ENCODE peak calls at places on chromosomes 12 and 14, in four cellular contexts. O is IMR-90, H is H9, E is trophoblast cell. S is an unnamed sample.

GRCh38 chr14:52914295-52914694 is 36.6 kb downstream of the FERMT2 start:
- DNase-seq in H (no peak), O (no peak), E (no peak), S (no peak)

GRCh38 chr12:51848843-51849735 is 571 bp upstream of the FIGNL2 start:
- DNase-seq in E (peak), H (peak), O (no peak), S (peak)

GRCh38 chr12:110084314-110085015 is 36.1 kb upstream of the C12orf76 start:
- DNase-seq in H (no peak), O (no peak), E (peak), S (peak)

GRCh38 chr12:6538420-6539275 is 4.3 kb downstream of the GAPDH start:
- DNase-seq in H (peak), O (peak), E (peak), S (peak)

GRCh38 chr12:96402061-96402460 is 1.8 kb upstream of the CDK17 start:
- DNase-seq in E (peak), O (no peak), H (peak), S (no peak)

GRCh38 chr12:74624206-74624605 is 86.6 kb downstream of the ATXN7L3B start:
- DNase-seq in E (no peak), O (no peak), H (no peak), S (no peak)

GRCh38 chr12:124426594-124427550 is 132.0 kb downstream of the RFLNA start:
- DNase-seq in O (no peak), E (no peak), H (no peak), S (peak)

GRCh38 chr12:7693793-7694192 is 1.8 kb downstream of the GDF3 start:
- DNase-seq in H (no peak), O (no peak), E (no peak), S (no peak)

GRCh38 chr14:50001999-50002925 is 109.4 kb downstream of the ARF6 start:
- DNase-seq in H (no peak), O (no peak), E (peak), S (no peak)

GRCh38 chr12:32302218-32302826 is 97.0 kb upstream of the FGD4 start:
- DNase-seq in O (no peak), H (peak), E (peak), S (no peak)

GRCh38 chr12:56836800-56837663 is 73.9 kb downstream of the HSD17B6 start:
- DNase-seq in H (no peak), O (peak), E (peak), S (peak)

GRCh38 chr14:91595736-91596135 is 85.6 kb upstream of the PPP4R3A start:
- DNase-seq in E (no peak), H (no peak), O (no peak), S (no peak)

GRCh38 chr12:54560374-54560858 is 11.0 kb downstream of the PDE1B start:
- DNase-seq in O (peak), E (peak), H (peak), S (peak)

DNA sequence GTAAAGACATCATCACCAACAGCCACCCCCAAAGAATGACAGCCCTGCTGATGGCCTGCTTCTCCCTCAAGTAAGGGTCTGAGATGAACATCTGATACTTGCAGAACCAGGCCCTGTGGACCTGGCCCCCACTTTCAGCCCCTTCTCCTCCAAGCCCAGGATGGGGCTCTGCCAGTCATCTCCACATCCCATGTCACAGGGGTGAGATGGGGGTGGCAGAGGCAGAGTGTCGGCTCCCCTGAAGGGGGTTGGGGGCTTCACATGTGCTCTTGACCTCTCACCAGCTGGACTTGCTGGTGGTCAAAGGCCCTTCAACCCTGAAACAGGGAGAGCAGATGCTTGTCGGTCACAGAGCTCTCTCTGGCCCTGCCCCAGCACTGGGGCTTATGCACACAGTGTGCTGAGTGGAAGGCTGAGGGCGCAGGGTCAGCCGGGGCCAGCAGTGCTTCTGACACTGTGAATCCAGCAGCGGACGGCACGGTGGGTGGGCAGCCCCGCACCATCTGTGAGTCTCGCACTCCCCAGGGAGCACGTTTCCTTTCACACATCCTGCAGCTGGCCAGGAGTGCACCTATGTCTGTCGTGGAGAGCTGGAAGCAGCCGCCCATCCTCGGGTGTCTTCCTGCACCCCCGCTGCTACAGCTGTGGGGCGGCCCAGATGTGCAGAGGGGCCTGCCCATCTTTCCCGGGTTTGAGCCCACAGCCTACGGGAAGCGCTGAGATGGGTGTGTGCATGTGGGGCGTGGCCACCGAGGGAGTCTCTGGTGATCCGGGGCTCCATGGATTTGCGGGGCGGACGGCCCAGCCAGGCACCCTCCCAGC is 94.3 kb downstream of the ADGRD1 start:
- DNase-seq in O (no peak), H (no peak), E (no peak), S (no peak)
- H3K23ac ChIP-seq in O (no peak), H (no peak), E (no peak), S (no peak)

DNA sequence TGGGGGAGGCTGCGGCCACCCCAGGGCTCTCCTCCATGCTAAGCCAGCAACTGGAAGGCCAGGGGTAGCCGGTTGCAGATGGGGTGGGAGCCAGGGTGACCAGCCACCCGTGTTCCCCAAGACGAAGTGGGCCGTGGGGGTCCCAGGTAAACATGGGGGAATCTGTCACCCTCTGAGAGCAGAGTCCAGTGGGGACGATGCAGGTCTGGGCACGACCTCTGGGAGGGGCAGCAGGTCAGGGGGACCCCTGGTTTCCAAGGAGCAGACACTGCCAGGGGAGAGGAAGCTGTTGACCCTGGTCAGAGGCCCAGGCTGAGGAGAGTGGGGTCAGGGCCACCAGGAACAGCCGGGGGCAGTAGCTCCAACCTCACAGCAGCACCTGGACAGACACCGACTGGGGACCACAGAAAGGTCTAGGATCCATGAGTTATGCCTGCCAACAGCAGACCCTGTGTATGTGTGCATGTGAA is 35.0 kb upstream of the FBRSL1 start:
- DNase-seq in E (no peak), H (no peak), O (no peak), S (no peak)
- H3K23ac ChIP-seq in E (no peak), H (no peak), O (no peak), S (no peak)

GRCh38 chr14:73786942-73787759 is 64.5 kb upstream of the PTGR2 start:
- DNase-seq in E (peak), H (peak), O (peak), S (peak)

GRCh38 chr14:73792476-73792875 is 59.2 kb upstream of the PTGR2 start:
- DNase-seq in O (no peak), E (no peak), H (no peak), S (no peak)

GRCh38 chr14:73788871-73789590 is 62.6 kb upstream of the PTGR2 start:
- DNase-seq in H (no peak), O (no peak), E (no peak), S (no peak)

GRCh38 chr14:73787760-73788508 is 63.7 kb upstream of the PTGR2 start:
- DNase-seq in O (peak), H (no peak), E (peak), S (peak)

DNA sequence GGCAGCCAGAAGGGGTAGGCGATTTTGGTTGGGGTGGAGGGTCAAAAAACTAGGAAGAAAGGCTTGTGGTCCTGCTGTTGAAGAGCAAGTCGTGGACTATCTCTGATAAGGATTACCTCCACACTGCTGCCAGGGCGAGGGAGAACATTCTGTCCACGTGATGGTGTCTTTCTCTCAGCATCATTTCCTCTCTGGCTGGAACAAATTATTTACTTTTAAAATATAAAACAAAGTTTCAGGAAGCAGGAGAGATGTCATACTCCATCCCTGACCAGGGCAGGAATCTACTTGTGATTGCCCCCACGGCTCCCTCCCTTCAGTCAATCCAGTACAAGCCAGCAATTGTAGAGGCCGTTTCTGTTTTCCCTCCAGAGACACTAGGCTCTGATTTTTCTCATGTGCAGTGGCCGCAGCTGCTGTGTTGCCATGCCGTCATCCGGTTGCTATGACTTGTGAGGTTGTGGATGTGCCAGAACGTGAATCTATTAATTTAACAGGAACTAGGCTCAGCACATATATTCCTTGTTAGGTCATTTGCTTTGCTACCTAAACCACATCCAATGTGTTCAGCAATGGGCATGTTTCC is 61.5 kb upstream of the PTGR2 start:
- DNase-seq in O (peak), E (no peak), H (no peak), S (peak)
- H3K23ac ChIP-seq in O (peak), E (no peak), H (no peak), S (no peak)

DNA sequence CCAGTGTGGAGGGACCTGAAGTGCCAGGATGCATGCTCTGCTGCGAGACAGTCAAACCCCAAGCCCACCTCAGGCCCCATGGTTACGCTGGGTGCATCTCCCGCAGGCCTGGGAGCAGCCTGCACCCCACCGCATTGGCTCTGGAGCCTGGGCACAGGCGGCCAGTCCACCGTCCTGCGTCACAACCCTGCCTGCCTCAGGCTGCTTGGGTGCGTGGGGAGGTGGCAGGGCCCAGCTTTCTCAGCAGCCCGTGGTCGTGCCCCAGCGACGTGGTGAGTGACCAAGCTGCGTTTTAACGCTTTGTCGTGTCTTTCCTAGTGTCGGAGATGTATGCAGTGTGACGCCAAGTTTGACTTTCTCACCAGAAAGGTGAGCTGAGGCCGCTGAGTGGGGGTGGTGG is 10.9 kb downstream of the ZFYVE21 start:
- DNase-seq in E (no peak), H (no peak), O (no peak), S (no peak)
- H3K23ac ChIP-seq in E (no peak), H (no peak), O (no peak), S (no peak)